ENCODE peak calls at places on chromosomes 12 and 14, in four cellular contexts. G, W, O and Y are unnamed samples.

GRCh38 chr12:29463198-29463597 is 34.3 kb downstream of the OVCH1 start:
- DNase-seq in W (no peak), O (no peak), G (no peak), Y (no peak)

GRCh38 chr12:110046451-110047187 is 1.7 kb downstream of the C12orf76 start:
- DNase-seq in W (no peak), G (no peak), O (peak), Y (peak)

GRCh38 chr12:6167327-6168280 is 32.6 kb upstream of the CD9 start:
- DNase-seq in G (peak), W (peak), O (peak), Y (peak)

GRCh38 chr12:123475256-123475703 is 17.3 kb downstream of the SNRNP35 start:
- DNase-seq in G (no peak), O (no peak), W (no peak), Y (no peak)

GRCh38 chr12:11743748-11744147 is 94.3 kb downstream of the ETV6 start:
- DNase-seq in W (no peak), G (no peak), O (no peak), Y (no peak)

GRCh38 chr14:80862983-80863382 is 78.6 kb downstream of the CEP128 start:
- DNase-seq in G (no peak), O (no peak), W (no peak), Y (peak)

GRCh38 chr12:52630609-52631200 is 12.3 kb upstream of the KRT73 start:
- DNase-seq in O (no peak), G (no peak), W (no peak), Y (no peak)

GRCh38 chr12:97716356-97716755 is 253.8 kb downstream of the RMST start:
- DNase-seq in W (no peak), O (peak), G (no peak), Y (peak)

GRCh38 chr14:106809615-106810014 is 1283.2 kb downstream of the TMEM121 start:
- DNase-seq in O (no peak), G (no peak), W (no peak), Y (no peak)

GRCh38 chr14:51395361-51395849 is 155.4 kb downstream of the TMX1 start:
- DNase-seq in G (peak), W (no peak), O (peak), Y (peak)

GRCh38 chr12:24360057-24360456 is 410.6 kb upstream of the SOX5 start:
- DNase-seq in G (no peak), O (peak), W (no peak), Y (peak)

GRCh38 chr14:68736519-68736918 is 56.3 kb downstream of the ZFP36L1 start:
- DNase-seq in O (no peak), G (no peak), W (no peak), Y (no peak)

GRCh38 chr12:120759591-120760348 is 34.1 kb downstream of the ACADS start:
- DNase-seq in W (no peak), O (no peak), G (peak), Y (no peak)

GRCh38 chr12:89349814-89350213 is 2.5 kb downstream of the DUSP6 start:
- DNase-seq in W (no peak), O (peak), G (no peak), Y (peak)

GRCh38 chr12:114269153-114269552 is 136.8 kb downstream of the TBX5 start:
- DNase-seq in G (no peak), O (no peak), W (no peak), Y (no peak)

GRCh38 chr12:64813733-64814132 is 10.7 kb upstream of the TBC1D30 start:
- DNase-seq in G (no peak), W (no peak), O (no peak), Y (no peak)

GRCh38 chr12:107119091-107119490 is 25.7 kb upstream of the CRY1 start:
- DNase-seq in W (no peak), G (no peak), O (no peak), Y (no peak)

GRCh38 chr12:109027767-109028166 is 6.9 kb upstream of the SVOP start:
- DNase-seq in G (no peak), O (peak), W (no peak), Y (peak)

GRCh38 chr12:50825372-50825838 is 17.3 kb upstream of the TMPRSS12 start:
- DNase-seq in G (no peak), O (peak), W (no peak), Y (peak)

GRCh38 chr12:4824415-4824814 is 85.3 kb upstream of the KCNA1 start:
- DNase-seq in G (no peak), W (no peak), O (peak), Y (peak)

GRCh38 chr12:105107176-105107496 is 395 bp upstream of the WASHC4 start:
- DNase-seq in O (peak), G (no peak), W (no peak), Y (peak)

GRCh38 chr12:32889073-32889760 is 7.4 kb downstream of the PKP2 start:
- DNase-seq in G (no peak), O (no peak), W (no peak), Y (peak)

GRCh38 chr12:27965966-27966365 is 6.6 kb downstream of the PTHLH start:
- DNase-seq in W (no peak), O (peak), G (no peak), Y (no peak)

GRCh38 chr14:95455246-95455645 is 61.2 kb downstream of the SYNE3 start:
- DNase-seq in O (no peak), G (no peak), W (no peak), Y (no peak)

GRCh38 chr12:26878661-26879119 is 45.7 kb upstream of the ITPR2 start:
- DNase-seq in O (no peak), W (peak), G (no peak), Y (peak)

GRCh38 chr12:123512838-123513665 is 20.5 kb downstream of the RILPL1 start:
- DNase-seq in W (no peak), G (no peak), O (no peak), Y (no peak)

GRCh38 chr12:124904306-124905098 is 9.9 kb downstream of the UBC start:
- DNase-seq in W (peak), O (peak), G (peak), Y (peak)

GRCh38 chr14:64800000-64800399 is 79.7 kb downstream of the SPTB start:
- DNase-seq in W (peak), G (no peak), O (peak), Y (peak)

GRCh38 chr14:49550284-49551184 is 35.6 kb downstream of the RPS29 start:
- DNase-seq in W (no peak), G (no peak), O (peak), Y (peak)

GRCh38 chr14:37544407-37544806 is 50.6 kb downstream of the FOXA1 start:
- DNase-seq in G (no peak), W (peak), O (no peak), Y (no peak)

GRCh38 chr14:103132381-103133212 is 9.3 kb downstream of the TNFAIP2 start:
- DNase-seq in W (no peak), O (no peak), G (peak), Y (peak)

GRCh38 chr14:72962829-72963312 is 36.6 kb downstream of the DCAF4 start:
- DNase-seq in O (peak), W (no peak), G (no peak), Y (peak)

GRCh38 chr12:110367209-110367864 is 36.2 kb downstream of the ANAPC7 start:
- DNase-seq in W (no peak), G (no peak), O (no peak), Y (peak)

GRCh38 chr14:91140672-91141071 is 26.8 kb downstream of the DGLUCY start:
- DNase-seq in W (peak), G (no peak), O (peak), Y (peak)

GRCh38 chr12:95884998-95885397 is 26.2 kb downstream of the SNRPF start:
- DNase-seq in O (no peak), G (no peak), W (no peak), Y (no peak)

GRCh38 chr14:105279642-105280361 is 21.0 kb downstream of the BRF1 start:
- DNase-seq in W (no peak), O (no peak), G (no peak), Y (no peak)

GRCh38 chr14:105282098-105282725 is 18.6 kb downstream of the BRF1 start:
- DNase-seq in G (no peak), O (no peak), W (peak), Y (no peak)

GRCh38 chr14:105280525-105280924 is 20.3 kb downstream of the BRF1 start:
- DNase-seq in W (no peak), G (no peak), O (no peak), Y (no peak)

GRCh38 chr14:105283028-105283427 is 17.8 kb downstream of the BRF1 start:
- DNase-seq in W (no peak), G (no peak), O (no peak), Y (no peak)

GRCh38 chr14:105281354-105282097 is 19.3 kb downstream of the BRF1 start:
- DNase-seq in O (peak), W (no peak), G (no peak), Y (peak)
- TF ChIP-seq CTCF in O (peak), W (peak), G (peak), Y (peak)

GRCh38 chr14:22824711-22825359 is 4.9 kb upstream of the MRPL52 start:
- DNase-seq in O (peak), W (no peak), G (no peak), Y (peak)
- H3K4me3 ChIP-seq in O (no peak), W (no peak), G (no peak), Y (no peak)

GRCh38 chr14:71610797-71611196 is 321.4 kb upstream of the RGS6 start:
- DNase-seq in O (peak), G (no peak), W (no peak), Y (no peak)
- TF ChIP-seq CTCF in O (no peak), G (no peak), W (no peak), Y (no peak)

DNA sequence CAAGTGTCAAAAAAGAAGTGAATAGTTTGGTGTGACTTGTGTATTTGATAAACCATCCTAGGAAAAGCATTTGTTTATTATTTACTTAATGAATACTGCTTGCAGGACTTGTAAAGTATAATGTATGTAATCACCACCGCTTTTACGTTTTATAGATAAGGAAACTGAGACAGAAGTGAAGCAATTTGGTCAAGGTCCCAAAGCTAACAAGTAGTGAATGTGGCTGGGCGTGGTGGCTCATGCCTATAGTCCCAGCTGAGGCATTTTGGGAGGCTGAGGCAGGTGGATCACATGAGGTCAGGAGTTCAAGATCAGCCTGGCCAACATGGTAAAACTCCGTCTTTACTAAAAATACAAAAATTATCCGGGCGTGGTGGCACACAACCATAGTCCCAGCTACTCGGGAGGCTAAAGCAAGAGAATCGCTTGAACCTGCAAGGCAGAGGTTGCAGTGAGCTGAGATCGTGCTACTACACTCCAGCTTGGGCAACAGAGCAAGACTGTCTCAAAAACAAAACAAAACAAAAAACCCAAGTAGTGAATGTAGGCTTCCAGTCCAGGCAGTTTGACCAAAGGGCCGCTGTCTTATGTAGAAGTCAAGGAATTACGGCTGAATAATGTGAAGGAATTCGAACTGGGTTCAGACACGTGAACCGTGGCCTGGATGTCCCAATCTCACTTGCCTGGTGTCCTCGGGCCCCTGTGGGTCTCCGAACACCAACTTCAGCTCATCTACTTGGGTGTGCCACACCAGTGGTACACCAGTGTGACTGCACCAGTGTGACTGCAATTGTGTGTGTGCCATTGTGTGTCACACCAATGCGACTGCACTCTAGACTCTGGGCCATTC is 88.3 kb upstream of the MED13L start:
- DNase-seq in O (no peak), G (no peak), W (no peak), Y (no peak)
- H3K4me3 ChIP-seq in O (no peak), G (no peak), W (no peak), Y (no peak)

GRCh38 chr14:100540141-100540925 is 46.9 kb downstream of the BEGAIN start:
- DNase-seq in O (no peak), G (peak), W (no peak), Y (no peak)
- TF ChIP-seq CTCF in O (no peak), G (no peak), W (no peak), Y (peak)